ENCODE peak calls at places on chromosomes 3 and 15, in four cellular contexts. H is stomach, M is H1, X is sigmoid colon. S is an unnamed sample.

GRCh38 chr3:139534992-139535879 is 4.3 kb downstream of the RBP1 start:
- DNase-seq in X (peak), H (peak), M (no peak), S (no peak)

GRCh38 chr3:49397470-49397869 is 14.3 kb downstream of the RHOA start:
- DNase-seq in X (no peak), H (no peak), M (no peak), S (no peak)

GRCh38 chr3:175346573-175347356 is 487.6 kb downstream of the NAALADL2 start:
- DNase-seq in H (peak), M (no peak), X (peak), S (no peak)

GRCh38 chr3:182618085-182618732 is 175.1 kb upstream of the ATP11B start:
- DNase-seq in H (no peak), X (no peak), M (no peak), S (no peak)

GRCh38 chr15:38254065-38254883 is 1.6 kb downstream of the SPRED1 start:
- DNase-seq in M (no peak), X (peak), H (peak), S (no peak)

GRCh38 chr3:170603770-170604510 is 18.1 kb upstream of the SLC7A14 start:
- DNase-seq in H (no peak), M (no peak), X (no peak), S (no peak)

GRCh38 chr15:31292391-31293020 is 34.1 kb upstream of the KLF13 start:
- DNase-seq in H (peak), X (no peak), M (peak), S (peak)

GRCh38 chr3:133854971-133855370 is 40.7 kb downstream of the RAB6B start:
- DNase-seq in X (no peak), M (no peak), H (no peak), S (peak)

GRCh38 chr3:51389423-51390183 is 1.5 kb upstream of the RBM15B start:
- DNase-seq in M (peak), X (no peak), H (peak), S (no peak)

GRCh38 chr3:138434875-138435772 is 708 bp downstream of the ESYT3 start:
- DNase-seq in X (no peak), H (no peak), M (peak), S (no peak)

GRCh38 chr3:138435840-138436239 is 1.4 kb downstream of the ESYT3 start:
- DNase-seq in M (no peak), X (no peak), H (no peak), S (no peak)

GRCh38 chr3:138433892-138434275 is 532 bp upstream of the ESYT3 start:
- DNase-seq in X (no peak), M (no peak), H (no peak), S (no peak)

GRCh38 chr3:138432576-138433240 is 1.7 kb upstream of the ESYT3 start:
- DNase-seq in M (no peak), H (no peak), X (no peak), S (peak)

GRCh38 chr3:138434276-138434874 is at the start of gene ESYT3:
- DNase-seq in X (peak), H (peak), M (peak), S (peak)
- TF ChIP-seq POLR2AphosphoS5 in X (peak), H (no peak), M (no peak), S (no peak)

DNA sequence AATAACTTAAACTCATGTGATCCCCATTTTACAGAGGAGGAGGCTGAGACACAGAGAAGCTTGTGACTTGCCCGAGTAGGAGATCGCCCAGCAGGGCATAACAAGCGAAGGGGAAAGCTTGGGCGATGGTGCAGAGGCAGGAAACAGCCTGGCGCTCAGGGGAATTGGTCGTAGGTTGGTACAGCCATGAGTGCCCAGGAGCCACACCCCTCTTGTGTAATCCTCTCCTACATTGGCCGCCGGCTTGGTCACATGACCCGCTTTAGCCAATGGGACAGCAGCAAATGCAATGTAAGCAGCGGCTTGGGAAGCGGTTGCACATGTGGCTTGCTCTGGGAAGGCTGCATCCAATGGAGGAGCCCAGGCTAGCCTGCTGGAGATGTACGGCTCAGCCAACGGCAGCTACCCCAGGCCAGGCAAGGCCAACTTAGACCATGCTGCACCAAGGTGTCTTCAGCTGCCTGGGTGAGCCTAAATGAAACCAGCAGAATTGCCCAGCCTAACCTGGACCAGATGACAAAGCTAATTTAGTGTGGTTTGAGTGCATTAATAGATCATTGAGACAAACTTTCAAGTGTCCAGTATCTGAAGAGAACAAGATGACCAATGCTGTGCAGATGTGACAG is 50.3 kb upstream of the SLC6A6 start:
- DNase-seq in H (no peak), X (no peak), M (peak), S (no peak)
- TF ChIP-seq EP300 in H (no peak), X (no peak), M (no peak), S (no peak)

GRCh38 chr15:75646112-75646943 is 1.4 kb upstream of the SNX33 start:
- DNase-seq in H (no peak), X (no peak), M (no peak), S (no peak)

GRCh38 chr15:75647370-75648155 is at the start of gene SNX33:
- DNase-seq in H (peak), X (peak), M (peak), S (peak)

GRCh38 chr15:75648156-75649000 is 666 bp downstream of the SNX33 start:
- DNase-seq in X (peak), H (peak), M (no peak), S (no peak)

GRCh38 chr15:75649045-75649761 is 1.5 kb downstream of the SNX33 start:
- DNase-seq in M (no peak), X (peak), H (no peak), S (no peak)

DNA sequence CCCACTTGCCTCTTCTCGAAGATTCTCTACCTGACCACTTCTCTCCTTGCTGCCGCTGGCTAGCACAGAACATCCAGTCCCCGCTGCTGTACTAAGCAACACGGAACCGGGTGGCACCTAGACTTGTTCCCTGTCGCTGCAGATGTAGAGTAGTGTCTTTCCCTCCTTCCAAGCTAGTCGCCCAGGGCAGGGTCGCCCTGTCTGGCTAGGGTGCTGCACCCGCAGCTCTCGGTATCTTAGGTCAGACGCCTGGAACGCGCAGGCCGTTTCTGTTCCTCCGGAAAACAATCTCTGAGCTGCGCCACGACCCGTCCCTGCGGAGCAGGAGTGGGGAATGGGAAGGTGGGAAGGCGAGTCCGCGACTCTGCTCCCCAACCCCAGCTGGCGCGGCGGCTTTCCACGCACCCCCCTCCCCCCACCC is 758 bp upstream of the SNX33 start:
- DNase-seq in M (peak), X (peak), H (peak), S (no peak)
- TF ChIP-seq POLR2A in M (no peak), X (no peak), H (no peak), S (no peak)

GRCh38 chr3:52532517-52532837 is 1.2 kb downstream of the NT5DC2 start:
- DNase-seq in H (peak), X (peak), M (no peak), S (peak)
- TF ChIP-seq POLR2AphosphoS5 in H (no peak), X (no peak), M (no peak), S (no peak)

GRCh38 chr3:58308728-58309127 is 2.4 kb downstream of the HTD2 start:
- DNase-seq in H (no peak), X (peak), M (no peak), S (no peak)

GRCh38 chr3:58306662-58307286 is 454 bp downstream of the HTD2 start:
- DNase-seq in X (peak), H (peak), M (peak), S (no peak)

GRCh38 chr3:58305882-58306661 is at the start of the genes HTD2 and RPP14:
- DNase-seq in X (peak), M (peak), H (peak), S (peak)
- TF ChIP-seq EP300 in X (no peak), M (no peak), H (no peak), S (no peak)

GRCh38 chr3:14146381-14147062 is 21.7 kb downstream of the TMEM43 start:
- DNase-seq in M (no peak), X (no peak), H (no peak), S (no peak)
- TF ChIP-seq POLR2A in M (no peak), X (no peak), H (no peak), S (no peak)